ENCODE peak calls at places on chromosomes 5 and 9, in nine cellular contexts. V, F, I, B, U, M, O, J and L are unnamed samples. For H3K9me2, the result is how much of the 10 kb centered on the place peaks cover.

GRCh38 chr5:159916841-159917761 is 819 bp downstream of the ADRA1B start:
- DNase-seq in B (no peak), I (no peak), U (no peak), M (no peak), J (no peak), F (no peak), V (peak), O (no peak), L (no peak)

GRCh38 chr5:142981475-142981874 is 211.3 kb downstream of the ARHGAP26 start:
- DNase-seq in F (no peak), B (no peak), I (no peak), O (no peak), M (no peak), J (no peak), U (no peak), V (peak), L (no peak)

GRCh38 chr5:73617510-73618279 is 8.3 kb upstream of the ARHGEF28 start:
- DNase-seq in J (no peak), I (peak), F (no peak), U (peak), V (peak), M (peak), B (no peak), O (no peak), L (peak)

GRCh38 chr9:93132946-93133640 is 958 bp downstream of the NINJ1 start:
- DNase-seq in V (peak), I (peak), J (no peak), B (no peak), U (no peak), F (no peak), O (no peak), M (peak), L (peak)

GRCh38 chr5:88262116-88262515 is 6.5 kb downstream of the TMEM161B start:
- DNase-seq in J (no peak), I (no peak), F (no peak), O (no peak), M (no peak), B (no peak), V (peak), U (no peak), L (no peak)

GRCh38 chr9:79764377-79764776 is 192.6 kb downstream of the TLE4 start:
- DNase-seq in U (no peak), B (no peak), M (peak), F (no peak), J (peak), V (peak), O (no peak), I (no peak), L (peak)

GRCh38 chr5:135172718-135173117 is 138.7 kb upstream of the PITX1 start:
- DNase-seq in B (no peak), F (no peak), I (no peak), O (no peak), V (no peak), M (no peak), U (no peak), J (no peak), L (no peak)

GRCh38 chr9:105633373-105633772 is 28.9 kb upstream of the TAL2 start:
- DNase-seq in U (no peak), O (no peak), V (no peak), J (no peak), F (no peak), M (no peak), I (no peak), B (no peak), L (no peak)

GRCh38 chr9:136089697-136090045 is 5.4 kb downstream of the NACC2 start:
- DNase-seq in V (peak), B (peak), O (peak), I (no peak), M (no peak), F (no peak), U (no peak), J (peak), L (peak)

GRCh38 chr5:155629597-155629996 is 616.0 kb downstream of the KIF4B start:
- DNase-seq in I (no peak), O (no peak), U (no peak), F (no peak), B (no peak), V (no peak), M (no peak), J (no peak), L (no peak)

GRCh38 chr5:127957183-127957582 is 126.4 kb upstream of the SLC12A2 start:
- DNase-seq in O (no peak), I (no peak), V (peak), U (no peak), B (no peak), J (peak), F (no peak), M (peak), L (peak)

GRCh38 chr5:111587728-111588127 is 75.4 kb upstream of the STARD4 start:
- DNase-seq in O (no peak), F (no peak), V (no peak), U (no peak), J (no peak), M (no peak), B (no peak), I (no peak), L (no peak)

GRCh38 chr9:129221233-129221632 is 43.2 kb upstream of the IER5L start:
- DNase-seq in U (peak), O (peak), M (no peak), I (no peak), B (peak), F (no peak), V (no peak), J (no peak), L (no peak)

GRCh38 chr5:130278136-130278535 is 373.9 kb downstream of the CHSY3 start:
- DNase-seq in I (no peak), V (no peak), F (no peak), M (no peak), O (no peak), B (no peak), U (no peak), J (no peak), L (no peak)

GRCh38 chr9:111728617-111729366 is 65.9 kb downstream of the SHOC1 start:
- DNase-seq in B (no peak), J (no peak), F (peak), M (no peak), U (no peak), O (peak), V (peak), I (peak), L (peak)

GRCh38 chr5:88667187-88668141 is 215.5 kb downstream of the MEF2C start:
- DNase-seq in V (no peak), J (no peak), U (peak), M (peak), F (no peak), O (peak), I (no peak), B (peak), L (peak)

GRCh38 chr5:88833371-88834107 is 49.4 kb downstream of the MEF2C start:
- DNase-seq in J (no peak), B (peak), V (peak), U (peak), M (peak), F (no peak), I (no peak), O (peak), L (no peak)

GRCh38 chr9:38144421-38144820 is 75.4 kb upstream of the SHB start:
- DNase-seq in O (no peak), I (no peak), B (no peak), J (peak), M (no peak), F (no peak), V (peak), U (no peak), L (peak)

GRCh38 chr5:134136771-134137170 is 22.3 kb downstream of the TCF7 start:
- DNase-seq in B (no peak), O (no peak), U (no peak), M (no peak), F (no peak), I (no peak), J (no peak), V (no peak), L (no peak)

GRCh38 chr9:134641173-134641985 is at the start of gene COL5A1:
- DNase-seq in J (peak), V (peak), I (no peak), U (no peak), M (peak), O (no peak), F (no peak), B (no peak), L (peak)

GRCh38 chr9:12739014-12739413 is 35.8 kb upstream of the LURAP1L start:
- DNase-seq in U (no peak), V (peak), B (no peak), M (no peak), J (no peak), I (no peak), F (no peak), O (no peak), L (no peak)

GRCh38 chr5:143074414-143074996 is 304.3 kb downstream of the ARHGAP26 start:
- DNase-seq in I (no peak), U (no peak), J (no peak), O (no peak), M (no peak), V (no peak), B (no peak), F (no peak), L (no peak)

GRCh38 chr5:34582364-34582763 is 73.8 kb upstream of the RAI14 start:
- DNase-seq in I (no peak), M (no peak), U (no peak), F (no peak), B (no peak), O (no peak), J (no peak), V (no peak), L (no peak)
- H3K9me2 ChIP-seq in I (under half), M (under half), U (under half), F (under half), B (under half), O (under half), J (under half), V (under half), L (under half)

DNA sequence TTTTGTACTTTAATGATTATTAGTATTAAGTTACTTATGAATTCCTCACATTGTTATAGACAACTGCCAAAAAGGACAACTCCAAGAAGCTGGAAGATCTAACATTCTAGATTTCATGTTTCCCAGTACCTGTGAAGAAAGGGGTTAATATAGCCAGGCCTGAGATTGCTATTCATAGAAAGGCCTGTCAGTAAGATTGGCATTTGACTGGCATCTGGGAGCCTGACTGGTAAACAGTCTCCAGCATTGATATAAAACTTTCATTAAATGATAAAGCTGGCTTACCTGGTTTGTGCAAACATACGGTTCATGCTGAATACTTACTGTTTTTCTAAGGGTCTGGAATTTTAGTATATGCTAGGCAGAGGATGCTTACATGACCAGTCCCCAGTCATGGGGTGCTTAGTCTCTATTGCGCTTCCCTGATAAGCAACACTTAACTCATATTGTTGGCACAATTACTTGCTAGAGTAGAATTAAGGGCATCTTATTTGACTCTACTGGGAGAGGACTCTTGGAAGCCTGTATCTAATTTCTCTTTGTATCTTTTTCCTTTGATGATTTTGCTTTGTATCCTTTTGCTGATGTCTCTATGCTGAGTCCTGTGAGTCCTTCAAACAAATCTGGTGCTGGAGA is 340.4 kb upstream of the SEMA6A start:
- DNase-seq in I (no peak), B (no peak), M (no peak), V (no peak), O (no peak), J (no peak), U (no peak), F (no peak), L (no peak)
- H3K9me2 ChIP-seq in I (under half), B (under half), M (under half), V (under half), O (under half), J (under half), U (under half), F (under half), L (under half)

DNA sequence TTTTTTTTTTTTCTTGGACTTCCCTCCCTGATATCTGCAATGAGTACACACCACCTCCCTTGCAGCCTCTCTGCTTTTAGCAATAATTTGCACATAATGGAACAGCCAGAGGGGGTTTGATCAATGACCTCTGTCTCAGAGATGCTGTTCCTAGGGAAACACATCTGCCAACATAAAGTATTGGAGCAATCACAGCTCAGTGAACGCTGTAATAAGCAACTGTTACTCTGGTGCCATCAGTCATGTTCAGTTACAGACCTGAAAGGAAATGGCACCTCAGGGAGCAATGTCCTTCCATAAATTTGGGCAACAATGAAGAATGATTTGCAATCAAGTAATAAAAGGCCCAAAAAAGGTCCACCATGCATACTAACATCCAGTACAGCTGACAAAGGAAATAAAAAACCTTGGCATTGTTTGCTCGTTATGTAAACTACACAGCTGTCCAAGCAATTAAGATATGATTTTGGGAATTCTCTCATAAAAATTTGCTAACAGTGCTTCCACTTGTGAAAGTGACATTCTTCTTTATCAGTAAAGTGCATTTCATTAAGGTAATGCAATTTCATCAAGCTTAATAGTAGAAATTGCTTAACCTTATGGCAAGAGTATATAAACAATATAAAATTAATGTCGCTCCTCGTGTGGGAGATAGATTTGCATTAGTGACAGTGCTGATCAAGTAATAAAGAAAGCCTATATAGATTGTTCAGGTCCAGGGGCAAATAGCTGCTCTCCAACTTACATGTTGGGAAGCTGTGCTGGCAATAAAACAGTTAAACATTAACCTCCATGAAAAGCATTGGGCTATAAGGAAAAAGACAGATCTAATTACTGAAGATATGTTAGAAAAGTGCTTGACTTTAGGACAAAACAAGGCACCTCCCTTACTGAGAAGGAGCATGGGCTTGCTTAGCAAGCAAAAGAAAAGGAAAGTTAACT is 167.7 kb downstream of the RASEF start:
- DNase-seq in F (no peak), V (no peak), U (no peak), M (peak), O (no peak), B (no peak), J (peak), I (no peak), L (no peak)
- H3K9me2 ChIP-seq in F (under half), V (under half), U (under half), M (under half), O (under half), B (under half), J (under half), I (under half), L (under half)

GRCh38 chr5:178314066-178314660 is 81.6 kb upstream of the PHYKPL start:
- DNase-seq in J (no peak), O (no peak), U (no peak), I (no peak), V (no peak), F (no peak), M (no peak), B (no peak), L (no peak)
- H3K9me2 ChIP-seq in J (under half), O (under half), U (under half), I (under half), V (under half), F (under half), M (under half), B (under half), L (under half)

GRCh38 chr9:82893549-82893948 is 169.4 kb downstream of the RASEF start:
- DNase-seq in M (no peak), V (no peak), J (no peak), U (no peak), F (no peak), I (no peak), B (no peak), O (no peak), L (no peak)
- H3K9me2 ChIP-seq in M (under half), V (under half), J (under half), U (under half), F (under half), I (under half), B (under half), O (under half), L (under half)

DNA sequence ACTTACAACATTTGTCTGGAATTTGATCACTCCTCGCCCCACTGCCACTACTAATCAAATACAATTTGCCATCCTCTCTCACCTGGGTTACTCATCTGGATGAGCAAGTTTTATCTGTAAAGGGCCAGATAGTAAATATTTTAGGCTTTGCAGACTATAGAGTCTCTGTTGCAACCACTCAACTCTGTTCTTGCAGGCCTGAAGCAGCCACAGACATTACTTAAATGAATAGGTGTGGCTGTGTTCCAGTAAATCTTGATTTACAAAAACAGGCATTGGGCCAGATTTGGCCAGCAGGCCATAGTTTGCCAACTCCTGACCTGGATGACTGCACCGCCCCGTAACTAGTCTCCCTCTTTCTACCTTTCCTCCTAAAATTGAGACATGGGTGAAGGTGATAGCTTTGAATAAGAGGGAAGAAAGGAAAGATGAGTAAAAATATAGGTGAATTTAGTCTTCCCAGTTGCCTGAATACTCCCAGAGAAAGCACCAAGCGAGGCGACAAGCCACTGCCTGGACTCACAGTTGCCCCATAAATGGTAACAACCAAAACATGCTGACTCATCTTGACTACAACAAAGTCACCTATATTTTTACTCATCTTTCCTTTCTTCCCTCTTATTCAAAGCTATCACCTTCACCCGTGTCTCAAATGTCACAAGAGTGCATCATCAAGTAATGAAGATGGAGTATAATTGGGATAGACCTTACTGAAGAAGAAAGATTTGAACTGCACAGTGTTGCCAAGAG is 32.5 kb upstream of the SCAMP1 start:
- DNase-seq in V (no peak), M (no peak), O (no peak), J (no peak), F (no peak), B (no peak), I (peak), U (no peak), L (peak)
- H3K9me2 ChIP-seq in V (under half), M (under half), O (under half), J (under half), F (under half), B (under half), I (under half), U (under half), L (under half)

DNA sequence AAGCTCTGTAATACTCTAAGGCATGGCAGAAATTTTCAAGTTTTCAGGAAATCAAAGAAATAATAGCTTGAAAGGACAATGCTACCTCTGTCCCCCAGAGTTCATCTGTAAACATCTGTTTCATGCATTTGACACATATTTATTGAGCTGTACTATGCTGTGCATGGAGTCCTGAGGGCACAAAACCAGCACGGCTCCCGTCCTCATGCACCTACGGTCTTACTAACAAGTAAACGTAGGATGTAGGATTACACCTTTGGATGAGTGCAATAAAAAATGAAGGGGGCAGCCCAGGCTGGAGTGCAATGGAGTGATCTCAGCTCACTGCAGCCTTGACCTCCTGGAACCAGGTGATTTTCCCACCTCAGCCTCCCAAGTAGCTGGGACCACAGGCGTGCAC is 81.9 kb downstream of the SPTLC1 start:
- DNase-seq in U (no peak), F (no peak), M (no peak), I (no peak), V (no peak), O (no peak), J (no peak), B (no peak), L (no peak)
- H3K9me2 ChIP-seq in U (under half), F (under half), M (under half), I (under half), V (under half), O (under half), J (under half), B (under half), L (under half)

DNA sequence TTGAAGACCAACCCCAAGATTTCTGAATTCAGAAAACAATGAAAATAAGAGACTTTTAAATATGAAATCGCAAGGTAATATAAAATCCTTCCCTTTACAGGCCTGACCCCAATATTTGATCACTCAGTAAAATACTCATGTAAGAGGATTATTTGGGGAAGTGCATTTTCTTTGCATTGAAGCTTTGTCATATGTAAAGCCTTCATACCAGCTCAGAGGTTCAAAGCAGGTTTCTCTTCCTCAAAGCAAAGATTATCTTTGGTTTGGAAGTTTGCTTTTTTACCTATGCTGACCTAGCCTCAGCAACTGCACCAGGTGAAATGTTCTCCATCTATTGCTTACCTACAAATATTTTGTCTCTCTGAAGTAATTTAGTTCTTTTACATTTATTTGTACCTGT is 106.5 kb upstream of the PARP8 start:
- DNase-seq in I (no peak), M (no peak), F (no peak), J (no peak), U (peak), O (peak), V (no peak), B (peak), L (no peak)
- H3K9me2 ChIP-seq in I (under half), M (under half), F (under half), J (under half), U (under half), O (under half), V (under half), B (under half), L (under half)

GRCh38 chr9:96769989-96770388 is 7.9 kb downstream of the ZNF510 start:
- DNase-seq in O (no peak), F (no peak), I (no peak), M (no peak), U (no peak), J (no peak), V (no peak), B (no peak), L (no peak)
- H3K9me2 ChIP-seq in O (under half), F (under half), I (under half), M (under half), U (under half), J (under half), V (under half), B (under half), L (under half)

GRCh38 chr5:109476292-109476691 is 66.5 kb upstream of the PJA2 start:
- DNase-seq in F (no peak), V (no peak), I (no peak), B (no peak), M (no peak), U (no peak), O (no peak), J (no peak), L (no peak)
- H3K9me2 ChIP-seq in F (under half), V (under half), I (under half), B (under half), M (under half), U (under half), O (under half), J (under half), L (under half)